ENCODE peak calls at places on chromosomes 2 and 18, in four cellular contexts. Z is right lobe of liver, M is IMR-90, P is small intestine. J is an unnamed sample. For H3K4me1, the result is how much of the 10 kb centered on the place peaks cover.

GRCh38 chr2:64708834-64709233 is 55.1 kb upstream of the SERTAD2 start:
- DNase-seq in Z (no peak), M (no peak), P (no peak), J (no peak)

GRCh38 chr2:100235581-100235980 is 86.7 kb downstream of the LONRF2 start:
- DNase-seq in Z (no peak), M (no peak), P (no peak), J (no peak)

GRCh38 chr2:20650412-20650879 is 452 bp downstream of the HS1BP3 start:
- DNase-seq in Z (peak), M (peak), P (peak), J (no peak)

GRCh38 chr2:149817206-149817605 is 229.6 kb upstream of the MMADHC start:
- DNase-seq in Z (no peak), M (no peak), P (no peak), J (no peak)

GRCh38 chr18:53380063-53380639 is 844.3 kb downstream of the MBD2 start:
- DNase-seq in Z (no peak), M (peak), P (peak), J (peak)

GRCh38 chr18:9868857-9869712 is 16.7 kb upstream of the TXNDC2 start:
- DNase-seq in Z (no peak), M (no peak), P (no peak), J (no peak)

GRCh38 chr2:17056236-17056635 is 390.6 kb upstream of the CYRIA start:
- DNase-seq in Z (no peak), M (no peak), P (no peak), J (no peak)

GRCh38 chr2:17164550-17164949 is 353.7 kb downstream of the RAD51AP2 start:
- DNase-seq in Z (no peak), M (no peak), P (no peak), J (no peak)

GRCh38 chr2:219214141-219214540 is 4.6 kb downstream of the ABCB6 start:
- DNase-seq in Z (no peak), M (no peak), P (no peak), J (no peak)

GRCh38 chr2:156702520-156702919 is 266.3 kb downstream of the GPD2 start:
- DNase-seq in Z (no peak), M (no peak), P (no peak), J (no peak)

GRCh38 chr2:62801814-62802524 is 96.5 kb downstream of the EHBP1 start:
- DNase-seq in Z (no peak), M (peak), P (peak), J (no peak)

GRCh38 chr2:62923242-62923641 is 127.4 kb upstream of the OTX1 start:
- DNase-seq in Z (peak), M (no peak), P (peak), J (no peak)

GRCh38 chr18:58228176-58228575 is 184.2 kb downstream of the NEDD4L start:
- DNase-seq in Z (no peak), M (no peak), P (no peak), J (no peak)

GRCh38 chr2:137231616-137232015 is 466.3 kb downstream of the THSD7B start:
- DNase-seq in Z (no peak), M (no peak), P (no peak), J (no peak)

GRCh38 chr2:98505311-98505808 is 60.7 kb downstream of the INPP4A start:
- DNase-seq in Z (no peak), M (no peak), P (peak), J (no peak)

GRCh38 chr2:146138820-146139219 is 1618.9 kb upstream of the ZEB2 start:
- DNase-seq in Z (no peak), M (no peak), P (no peak), J (no peak)

GRCh38 chr2:48110497-48110896 is 204.2 kb upstream of the FBXO11 start:
- DNase-seq in Z (no peak), M (no peak), P (no peak), J (no peak)
- H3K4me1 ChIP-seq in Z (under half), M (under half), P (under half), J (under half)

GRCh38 chr2:127640082-127641072 is 5.6 kb upstream of the GPR17 start:
- DNase-seq in Z (no peak), M (no peak), P (peak), J (no peak)
- H3K27ac ChIP-seq in Z (no peak), M (no peak), P (no peak), J (no peak)

DNA sequence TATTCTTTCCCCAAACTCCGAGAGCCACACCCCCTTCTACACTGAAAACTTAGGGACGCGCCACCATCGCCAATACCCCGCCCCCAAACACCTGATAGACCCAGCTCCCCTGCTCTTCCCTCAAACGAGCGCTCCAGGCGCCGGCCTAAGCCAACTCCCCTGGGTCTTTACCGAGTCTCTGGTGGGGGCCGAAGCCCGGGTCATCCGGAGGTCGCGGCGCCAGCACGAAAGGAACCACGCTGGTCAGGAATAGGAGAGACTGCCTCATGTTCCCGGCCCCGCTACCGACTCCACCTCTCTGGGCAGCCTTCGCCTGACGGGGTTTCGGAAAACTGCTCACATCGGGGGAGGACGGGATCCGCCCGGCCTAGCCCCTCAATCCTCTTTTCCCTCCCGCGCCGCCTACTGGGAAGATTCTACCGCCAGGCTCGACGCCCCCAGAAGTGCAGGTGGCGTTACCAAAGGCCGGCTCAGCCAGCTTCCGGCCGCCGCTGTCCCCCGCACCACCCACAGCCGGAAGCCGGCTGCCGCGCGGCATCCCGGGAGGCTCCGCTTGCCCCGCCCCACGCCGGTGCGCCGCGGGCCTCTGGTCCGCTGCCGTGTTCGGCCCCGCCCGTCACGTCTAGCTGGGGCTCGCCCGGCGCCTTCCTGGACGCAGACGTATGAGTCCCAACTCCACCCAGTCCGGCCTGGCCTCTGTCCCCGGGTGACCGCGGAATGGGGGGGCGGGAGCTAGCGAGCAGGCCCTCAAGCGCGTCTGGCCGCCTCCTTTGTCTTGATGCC is at the start of gene ADAM17:
- DNase-seq in Z (peak), M (peak), P (peak), J (peak)
- H3K4me1 ChIP-seq in Z (under half), M (under half), P (under half), J (under half)

GRCh38 chr18:8799593-8799992 is 94.2 kb downstream of the MTCL1 start:
- DNase-seq in Z (no peak), M (peak), P (no peak), J (no peak)

GRCh38 chr18:8801263-8801901 is 96.0 kb downstream of the MTCL1 start:
- DNase-seq in Z (no peak), M (peak), P (no peak), J (peak)

GRCh38 chr18:8800876-8801262 is 95.5 kb downstream of the MTCL1 start:
- DNase-seq in Z (no peak), M (no peak), P (no peak), J (no peak)

GRCh38 chr18:8800041-8800441 is 94.7 kb downstream of the MTCL1 start:
- DNase-seq in Z (no peak), M (peak), P (no peak), J (no peak)

DNA sequence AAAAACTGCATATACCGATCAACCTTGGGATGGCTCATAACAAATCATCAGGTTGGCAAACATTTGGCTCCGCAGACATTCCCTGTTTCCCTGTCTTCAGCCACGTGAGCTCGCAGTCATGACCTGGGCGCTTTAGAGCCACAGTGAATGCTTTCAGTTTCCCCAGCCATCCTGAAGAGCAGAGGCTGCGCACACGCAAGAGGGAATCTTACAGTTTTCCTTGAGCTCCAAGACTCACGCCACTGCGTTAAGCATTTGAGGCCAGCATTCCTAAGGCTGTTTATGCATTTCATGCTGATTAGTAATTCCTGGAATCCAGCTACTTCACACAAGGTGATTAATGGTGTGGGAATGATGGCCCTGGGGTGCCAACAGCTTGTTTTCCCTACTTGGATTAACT is 95.1 kb downstream of the MTCL1 start:
- DNase-seq in Z (no peak), M (peak), P (no peak), J (peak)
- H3K27ac ChIP-seq in Z (no peak), M (peak), P (peak), J (peak)

GRCh38 chr18:77096031-77096371 is 36.6 kb downstream of the MBP start:
- DNase-seq in Z (no peak), M (no peak), P (no peak), J (no peak)
- H3K4me1 ChIP-seq in Z (under half), M (under half), P (under half), J (under half)

GRCh38 chr2:233209117-233209977 is 42.1 kb upstream of the ATG16L1 start:
- DNase-seq in Z (no peak), M (peak), P (no peak), J (peak)

GRCh38 chr2:233213011-233213410 is 38.5 kb upstream of the ATG16L1 start:
- DNase-seq in Z (no peak), M (no peak), P (no peak), J (peak)

GRCh38 chr2:233209978-233210680 is 41.3 kb upstream of the ATG16L1 start:
- DNase-seq in Z (no peak), M (no peak), P (no peak), J (no peak)

GRCh38 chr2:233208382-233209116 is 42.9 kb upstream of the ATG16L1 start:
- DNase-seq in Z (no peak), M (no peak), P (peak), J (no peak)

GRCh38 chr2:233210843-233211600 is 40.5 kb upstream of the ATG16L1 start:
- DNase-seq in Z (no peak), M (peak), P (peak), J (peak)
- H3K27ac ChIP-seq in Z (no peak), M (no peak), P (no peak), J (no peak)

GRCh38 chr2:53670351-53670750 is 97.3 kb upstream of the CHAC2 start:
- DNase-seq in Z (no peak), M (peak), P (no peak), J (no peak)

GRCh38 chr2:53668624-53669026 is 99.0 kb upstream of the CHAC2 start:
- DNase-seq in Z (no peak), M (no peak), P (no peak), J (no peak)

DNA sequence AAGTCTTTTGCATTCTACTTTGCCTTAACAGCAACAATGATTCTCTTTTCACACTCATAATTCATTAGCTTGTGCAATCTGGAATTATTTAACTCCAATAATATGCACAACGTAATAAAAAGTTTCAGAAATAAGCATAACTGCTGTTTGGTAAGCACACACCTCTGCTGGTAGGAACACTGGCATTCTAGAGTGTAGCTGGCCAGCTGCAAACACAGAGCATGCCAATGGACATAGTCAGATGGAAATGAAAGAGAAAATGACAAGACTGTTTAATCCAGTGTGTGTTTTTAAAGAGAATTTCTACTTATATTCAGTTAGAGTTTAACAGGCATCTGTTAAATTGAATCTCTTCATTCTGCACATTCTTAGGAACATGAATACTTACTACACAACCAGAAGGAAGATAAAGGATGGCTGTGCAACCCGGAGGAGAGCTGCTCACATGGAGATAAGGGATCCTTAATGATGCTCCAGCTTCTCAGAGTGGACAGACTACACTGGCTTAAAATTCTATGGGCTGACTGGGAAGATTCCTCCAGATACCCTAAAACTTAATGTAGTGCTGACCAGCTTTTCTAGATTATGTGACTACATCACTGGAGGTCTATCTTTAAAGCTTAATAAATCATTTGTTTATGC is 94.6 kb upstream of the CHAC2 start:
- DNase-seq in Z (no peak), M (peak), P (no peak), J (peak)
- H3K4me1 ChIP-seq in Z (under half), M (under half), P (under half), J (under half)

GRCh38 chr2:69907216-69907615 is 7.7 kb upstream of the MXD1 start:
- DNase-seq in Z (no peak), M (no peak), P (no peak), J (no peak)

DNA sequence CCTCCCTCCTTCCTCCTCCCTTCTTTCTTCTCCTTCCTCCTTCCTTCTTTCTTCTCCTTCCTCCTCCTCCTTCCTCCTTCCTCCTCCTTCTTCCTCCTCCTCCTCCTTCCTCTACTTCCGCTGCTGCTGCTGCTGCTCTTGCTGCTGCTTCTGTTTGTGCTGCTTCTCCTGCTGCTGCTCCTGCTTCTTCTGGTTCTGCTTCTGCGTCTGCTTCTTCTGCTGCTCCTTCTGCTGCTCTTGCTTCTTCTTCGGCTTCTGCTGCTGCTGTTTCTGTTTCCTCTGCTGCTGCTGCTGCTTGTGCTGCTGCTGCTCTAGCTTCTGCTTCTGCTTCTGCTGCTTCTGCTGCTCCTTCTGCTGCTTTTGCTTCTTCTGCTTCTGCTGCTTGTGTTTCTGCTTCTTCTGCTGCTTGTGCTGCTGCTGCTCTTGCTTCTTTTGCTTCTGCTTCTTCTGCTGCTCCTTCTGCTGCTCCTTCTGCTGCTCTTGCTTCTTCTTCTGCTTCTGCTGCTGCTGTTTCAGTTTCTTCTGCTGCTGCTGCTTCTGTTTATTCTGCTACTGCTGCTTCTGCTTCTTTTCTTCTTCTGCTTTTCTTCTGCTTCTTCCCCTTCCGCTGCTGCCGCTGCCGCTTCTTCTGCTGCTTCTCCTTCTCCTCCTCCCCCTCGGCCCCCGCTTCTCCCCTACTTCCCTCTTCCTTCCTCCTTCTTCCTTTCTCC is 8.6 kb downstream of the SNRNP27 start:
- DNase-seq in Z (peak), M (no peak), P (no peak), J (no peak)
- H3K27ac ChIP-seq in Z (no peak), M (no peak), P (peak), J (no peak)

GRCh38 chr18:47248610-47249343 is 2.7 kb downstream of the SKOR2 start:
- DNase-seq in Z (no peak), M (no peak), P (no peak), J (no peak)
- H3K4me1 ChIP-seq in Z (under half), M (under half), P (under half), J (under half)